ENCODE peak calls at places on chromosomes 5 and 9, in six cellular contexts. V is non-pigmented ciliary epithelial cell; D is RWPE1; F is activated CD8-positive, alpha-beta memory T cell treated with anti-CD3 and anti-CD28 coated beads for 1 hour; T is Right ventricle myocardium inferior; K is AG09309. Q is an unnamed sample.

GRCh38 chr5:76269259-76269958 is 133.7 kb upstream of the IQGAP2 start:
- DNase-seq in V (no peak), D (no peak), F (no peak), T (no peak), K (no peak), Q (no peak)

GRCh38 chr9:138063785-138064184 is 186.2 kb downstream of the CACNA1B start:
- DNase-seq in V (no peak), D (no peak), F (no peak), T (no peak), K (no peak), Q (no peak)

GRCh38 chr5:110179291-110179690 is 489.6 kb downstream of the MAN2A1 start:
- DNase-seq in V (no peak), D (no peak), F (no peak), T (no peak), K (no peak), Q (no peak)

GRCh38 chr9:15403155-15403554 is 19.5 kb upstream of the SNAPC3 start:
- DNase-seq in V (no peak), D (no peak), F (no peak), T (no peak), K (no peak), Q (no peak)

GRCh38 chr9:116152941-116153764 is 438 bp upstream of the PAPPA start:
- DNase-seq in V (no peak), D (no peak), F (no peak), T (no peak), K (no peak), Q (no peak)

GRCh38 chr9:32867601-32868204 is 84.4 kb downstream of the TMEM215 start:
- DNase-seq in V (no peak), D (no peak), F (no peak), T (no peak), K (no peak), Q (no peak)

GRCh38 chr9:13140843-13141592 is 138.5 kb downstream of the MPDZ start:
- DNase-seq in V (no peak), D (no peak), F (no peak), T (no peak), K (no peak), Q (no peak)

GRCh38 chr9:127561491-127562270 is 50.4 kb upstream of the STXBP1 start:
- DNase-seq in V (peak; percentile 96), D (peak; percentile 99), F (no peak), T (peak; percentile 87), K (peak; percentile 97), Q (peak; percentile 92)

GRCh38 chr9:132026932-132027585 is 52.6 kb downstream of the MED27 start:
- DNase-seq in V (peak; percentile 31), D (peak; percentile 99), F (no peak), T (no peak), K (peak; percentile 31), Q (no peak)

GRCh38 chr5:5145651-5146529 is 5.8 kb downstream of the ADAMTS16 start:
- DNase-seq in V (peak; percentile 67), D (peak; percentile 50), F (no peak), T (no peak), K (peak; percentile 41), Q (no peak)

GRCh38 chr5:179763215-179763945 is 30.4 kb upstream of the LTC4S start:
- DNase-seq in V (peak; percentile 65), D (peak; percentile 90), F (no peak), T (no peak), K (peak; percentile 53), Q (peak; percentile 77)

GRCh38 chr5:165779505-165779904 is 2274.1 kb downstream of the MAT2B start:
- DNase-seq in V (no peak), D (no peak), F (no peak), T (no peak), K (no peak), Q (no peak)

GRCh38 chr9:6632516-6633328 is 12.8 kb downstream of the GLDC start:
- DNase-seq in V (no peak), D (no peak), F (no peak), T (no peak), K (no peak), Q (no peak)

GRCh38 chr5:31898246-31898645 is 259.3 kb downstream of the PDZD2 start:
- DNase-seq in V (no peak), D (no peak), F (no peak), T (no peak), K (no peak), Q (no peak)

GRCh38 chr9:74245871-74246552 is 251.1 kb upstream of the RORB start:
- DNase-seq in V (no peak), D (no peak), F (no peak), T (no peak), K (no peak), Q (peak; percentile 39)

GRCh38 chr9:117957267-117957666 is 253.1 kb downstream of the TLR4 start:
- DNase-seq in V (no peak), D (peak; percentile 22), F (no peak), T (no peak), K (no peak), Q (no peak)

GRCh38 chr9:121557581-121558422 is 58.2 kb upstream of the GGTA1 start:
- DNase-seq in V (peak; percentile 63), D (peak; percentile 84), F (no peak), T (peak; percentile 69), K (peak; percentile 57), Q (peak; percentile 96)

GRCh38 chr5:10563132-10563939 is 534 bp upstream of the ANKRD33B start:
- DNase-seq in V (no peak), D (peak; percentile 66), F (no peak), T (no peak), K (no peak), Q (no peak)

GRCh38 chr9:124673063-124673462 is 98.0 kb downstream of the NR6A1 start:
- DNase-seq in V (no peak), D (no peak), F (no peak), T (no peak), K (no peak), Q (no peak)

GRCh38 chr9:4553951-4554381 is 63.7 kb downstream of the SLC1A1 start:
- DNase-seq in V (peak; percentile 44), D (no peak), F (no peak), T (no peak), K (no peak), Q (peak; percentile 46)

GRCh38 chr9:89525673-89526374 is 27.9 kb upstream of the SEMA4D start:
- DNase-seq in V (no peak), D (no peak), F (no peak), T (no peak), K (no peak), Q (no peak)

GRCh38 chr5:66848749-66849641 is 252.8 kb downstream of the MAST4 start:
- DNase-seq in V (no peak), D (no peak), F (no peak), T (no peak), K (no peak), Q (no peak)

GRCh38 chr9:123911024-123911423 is 18.9 kb downstream of the DENND1A start:
- DNase-seq in V (no peak), D (no peak), F (no peak), T (no peak), K (no peak), Q (no peak)

Q was measured in retinal pigment epithelial cell.